ENCODE peak calls at places on chromosome 15, in four cellular contexts. H is AML-193; X is stimulated activated CD4-positive, alpha-beta T cell treated with anti-CD3 and anti-CD28 coated beads, Interleukin-2, amount 100 ng/mL, for 48 hours; F is T1000. Y is an unnamed sample.

GRCh38 chr15:100114526-100114925 is 227.2 kb downstream of the ADAMTS17 start:
- DNase-seq in H (no peak), X (no peak), F (no peak), Y (no peak)

GRCh38 chr15:49320337-49320736 is 102.7 kb upstream of the FGF7 start:
- DNase-seq in H (no peak), X (no peak), F (no peak), Y (no peak)

GRCh38 chr15:36914962-36915808 is 185.2 kb downstream of the MEIS2 start:
- DNase-seq in H (no peak), X (no peak), F (no peak), Y (no peak)

GRCh38 chr15:58057559-58057958 is 8.0 kb downstream of the ALDH1A2 start:
- DNase-seq in H (no peak), X (no peak), F (no peak), Y (no peak)

GRCh38 chr15:88624156-88624970 is 3.2 kb downstream of the AEN start:
- DNase-seq in H (no peak), X (no peak), F (no peak), Y (no peak)

GRCh38 chr15:45645026-45645980 is 10.5 kb downstream of the SQOR start:
- DNase-seq in H (peak), X (no peak), F (no peak), Y (no peak)

GRCh38 chr15:52095597-52096262 is 16.8 kb downstream of the BCL2L10 start:
- DNase-seq in H (no peak), X (no peak), F (peak), Y (no peak)

GRCh38 chr15:59835801-59836200 is 146.7 kb upstream of the BNIP2 start:
- DNase-seq in H (no peak), X (no peak), F (no peak), Y (no peak)

GRCh38 chr15:68552773-68553172 is 26.0 kb upstream of the CORO2B start:
- DNase-seq in H (no peak), X (no peak), F (no peak), Y (no peak)

GRCh38 chr15:55552926-55553325 is 35.2 kb downstream of the PYGO1 start:
- DNase-seq in H (no peak), X (no peak), F (no peak), Y (no peak)

GRCh38 chr15:93942140-93942808 is 289.1 kb upstream of the MCTP2 start:
- DNase-seq in H (no peak), X (no peak), F (no peak), Y (peak)

GRCh38 chr15:68365140-68365745 is 66.7 kb downstream of the ITGA11 start:
- DNase-seq in H (no peak), X (no peak), F (no peak), Y (no peak)

GRCh38 chr15:61081028-61081322 is 148.1 kb downstream of the RORA start:
- DNase-seq in H (no peak), X (no peak), F (no peak), Y (no peak)

GRCh38 chr15:67049351-67050044 is 15.9 kb upstream of the SMAD3 start:
- DNase-seq in H (no peak), X (no peak), F (peak), Y (no peak)

GRCh38 chr15:73375755-73376305 is 7.1 kb upstream of the HCN4 start:
- DNase-seq in H (no peak), X (no peak), F (no peak), Y (peak)

Y was measured in NCI-H2081 treated with DMSO at 0.1 percent for 48 hours.